ENCODE peak calls at places on chromosome 18, in seven cellular contexts. M, Y, P, E, Q, V and S are unnamed samples. For H3K36me3, the result is how much of the 10 kb centered on the place peaks cover.

GRCh38 chr18:37438417-37439180 is 127.0 kb downstream of the CELF4 start:
- DNase-seq in M (no peak), Y (no peak), P (no peak), E (no peak), Q (no peak), V (no peak), S (no peak)

GRCh38 chr18:58183226-58183625 is 139.2 kb downstream of the NEDD4L start:
- DNase-seq in M (no peak), Y (peak), P (no peak), E (no peak), Q (peak), V (no peak), S (no peak)

GRCh38 chr18:49227456-49227855 is 233.0 kb downstream of the DYM start:
- DNase-seq in M (peak), Y (no peak), P (peak), E (no peak), Q (no peak), V (no peak), S (peak)

GRCh38 chr18:57432118-57432517 is 3.1 kb upstream of the ONECUT2 start:
- DNase-seq in M (no peak), Y (no peak), P (no peak), E (no peak), Q (no peak), V (no peak), S (no peak)

GRCh38 chr18:79738565-79739439 is 58.9 kb upstream of the KCNG2 start:
- DNase-seq in M (no peak), Y (no peak), P (no peak), E (no peak), Q (no peak), V (peak), S (no peak)

GRCh38 chr18:45637546-45638327 is 22.5 kb downstream of the SLC14A2 start:
- DNase-seq in M (no peak), Y (no peak), P (peak), E (no peak), Q (no peak), V (no peak), S (no peak)

GRCh38 chr18:41128545-41128944 is 826.5 kb upstream of the PIK3C3 start:
- DNase-seq in M (no peak), Y (no peak), P (peak), E (no peak), Q (no peak), V (no peak), S (peak)

GRCh38 chr18:36094431-36094830 is 27.1 kb upstream of the RPRD1A start:
- DNase-seq in M (no peak), Y (no peak), P (no peak), E (no peak), Q (no peak), V (no peak), S (no peak)

GRCh38 chr18:62339106-62339988 is 14.2 kb downstream of the TNFRSF11A start:
- DNase-seq in M (peak), Y (no peak), P (peak), E (peak), Q (no peak), V (no peak), S (no peak)

GRCh38 chr18:67600181-67600631 is 83.7 kb upstream of the DSEL start:
- DNase-seq in M (no peak), Y (no peak), P (peak), E (no peak), Q (no peak), V (no peak), S (peak)

GRCh38 chr18:51603551-51603950 is 406.1 kb upstream of the MEX3C start:
- DNase-seq in M (no peak), Y (no peak), P (no peak), E (no peak), Q (no peak), V (no peak), S (no peak)

GRCh38 chr18:74856967-74857366 is 259.3 kb downstream of the ZNF407 start:
- DNase-seq in M (no peak), Y (no peak), P (no peak), E (no peak), Q (no peak), V (no peak), S (no peak)

DNA sequence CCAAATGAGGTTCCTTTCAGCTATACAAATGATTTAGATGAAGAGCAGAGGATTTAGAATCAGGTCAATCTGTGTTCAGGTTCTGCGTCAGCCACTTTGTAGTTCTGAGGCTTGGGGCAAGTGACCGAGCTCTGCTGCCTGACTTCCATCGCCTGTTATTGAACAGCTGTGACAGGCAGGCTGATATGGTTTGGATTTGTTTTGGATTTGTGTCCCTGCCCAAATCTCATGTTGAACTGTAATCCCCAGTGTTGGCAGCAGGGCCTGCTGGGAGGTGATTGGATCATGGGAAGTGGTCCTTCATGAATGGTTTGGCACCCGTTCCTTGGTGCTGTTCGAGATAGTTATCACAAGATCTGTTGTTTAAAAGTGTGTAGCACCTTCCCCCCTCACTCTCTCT is 18.6 kb downstream of the TYMS start:
- DNase-seq in M (no peak), Y (no peak), P (no peak), E (no peak), Q (no peak), V (peak), S (no peak)
- H3K36me3 ChIP-seq in M (under half), Y (under half), P (under half), E (under half), Q (half or more), V (half or more), S (under half)

DNA sequence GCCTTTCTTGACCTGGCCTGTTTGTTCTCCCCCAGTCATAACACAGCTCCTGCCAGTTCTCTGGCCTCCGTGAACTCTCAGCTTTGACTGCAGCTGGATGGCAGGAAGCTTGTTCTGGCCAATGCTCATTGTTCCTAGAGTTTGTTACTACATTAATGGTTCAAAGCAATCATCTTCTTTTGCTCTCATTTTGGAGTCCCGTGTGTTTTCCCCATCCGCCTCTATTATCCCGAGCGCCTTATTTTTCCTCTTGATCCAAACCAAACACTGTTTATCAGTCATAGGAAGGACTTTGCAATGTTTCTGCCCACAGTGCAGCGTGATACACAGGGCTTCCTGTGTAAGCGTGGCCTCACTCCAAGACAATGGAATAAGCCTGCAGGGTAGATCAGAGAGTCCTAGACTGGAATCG is 184.3 kb upstream of the APCDD1 start:
- DNase-seq in M (no peak), Y (no peak), P (peak), E (no peak), Q (no peak), V (peak), S (no peak)
- H3K4me3 ChIP-seq in M (no peak), Y (no peak), P (no peak), E (no peak), Q (no peak), V (no peak), S (no peak)

DNA sequence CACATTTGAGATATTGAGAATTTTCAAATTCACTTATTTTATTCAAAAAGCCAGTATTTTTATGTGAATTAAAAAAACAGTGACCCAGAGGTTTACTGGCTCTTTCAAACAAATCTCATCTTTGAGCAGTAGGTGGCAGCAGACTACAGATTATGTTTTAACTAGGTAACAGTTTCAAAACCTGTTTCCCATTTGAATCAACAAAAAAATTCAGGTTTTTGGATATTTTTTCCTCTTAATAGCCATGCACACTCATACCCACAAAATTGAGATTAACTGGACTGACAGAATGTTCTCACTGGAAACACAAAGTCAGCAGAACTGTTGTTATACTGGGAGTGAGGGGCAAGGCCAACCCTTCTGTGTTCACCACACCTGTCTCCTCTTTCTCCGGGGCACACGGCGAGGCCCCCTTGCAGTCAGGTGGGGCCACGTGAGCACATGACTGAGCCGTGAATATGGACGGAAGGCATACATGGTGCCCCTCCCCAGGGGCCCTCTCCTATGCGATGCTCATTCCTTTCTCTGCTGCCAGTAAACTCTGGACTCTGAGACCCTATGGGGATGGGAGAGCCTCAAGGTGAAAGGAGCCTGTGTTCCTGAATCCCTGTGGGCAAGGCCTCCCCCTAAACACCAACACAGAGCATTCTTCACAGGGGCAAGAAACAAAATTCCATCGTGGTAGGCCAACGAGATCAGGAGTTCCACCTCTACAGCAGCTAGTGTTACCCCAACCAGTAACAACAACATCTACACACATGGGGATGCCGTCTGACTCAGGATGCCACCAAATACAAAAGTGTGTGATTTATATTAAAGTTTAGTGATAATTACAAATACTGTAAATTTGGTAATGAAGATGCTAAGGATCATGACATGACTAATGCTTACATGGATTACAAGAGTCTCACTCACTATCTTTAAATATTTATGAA is 80.4 kb downstream of the LPIN2 start:
- DNase-seq in M (peak), Y (no peak), P (peak), E (peak), Q (no peak), V (no peak), S (no peak)
- H3K36me3 ChIP-seq in M (under half), Y (under half), P (under half), E (under half), Q (under half), V (under half), S (half or more)

GRCh38 chr18:76379226-76380126 is 115.6 kb downstream of the ZNF516 start:
- DNase-seq in M (no peak), Y (peak), P (no peak), E (no peak), Q (no peak), V (no peak), S (no peak)
- H3K4me3 ChIP-seq in M (no peak), Y (no peak), P (no peak), E (no peak), Q (no peak), V (no peak), S (no peak)